ENCODE peak calls at places on chromosomes 7 and 10, in eight cellular contexts. X, D, H, S, V, E, N and R are unnamed samples.

GRCh38 chr10:110268931-110269640 is 35.6 kb downstream of the SMNDC1 start:
- DNase-seq in X (no peak), D (no peak), H (no peak), S (no peak), V (no peak), E (no peak), N (no peak), R (no peak)

GRCh38 chr10:34758447-34758996 is 56.6 kb downstream of the PARD3 start:
- DNase-seq in X (no peak), D (no peak), H (peak), S (no peak), V (no peak), E (peak), N (peak), R (peak)

GRCh38 chr10:102815790-102816549 is 21.2 kb downstream of the CYP17A1 start:
- DNase-seq in X (no peak), D (no peak), H (peak), S (no peak), V (no peak), E (no peak), N (peak), R (peak)

GRCh38 chr7:69813637-69814240 is 215.5 kb downstream of the AUTS2 start:
- DNase-seq in X (no peak), D (no peak), H (no peak), S (no peak), V (no peak), E (no peak), N (no peak), R (no peak)

GRCh38 chr10:109963439-109963838 is 40.1 kb upstream of the XPNPEP1 start:
- DNase-seq in X (no peak), D (no peak), H (peak), S (no peak), V (no peak), E (no peak), N (peak), R (no peak)

GRCh38 chr10:132078746-132079345 is 13.1 kb downstream of the JAKMIP3 start:
- DNase-seq in X (no peak), D (no peak), H (no peak), S (no peak), V (no peak), E (no peak), N (no peak), R (no peak)

GRCh38 chr10:21317902-21318301 is 207.6 kb downstream of the SKIDA1 start:
- DNase-seq in X (no peak), D (no peak), H (no peak), S (no peak), V (no peak), E (no peak), N (peak), R (peak)

GRCh38 chr10:80538481-80539185 is 931 bp downstream of the SH2D4B start:
- DNase-seq in X (no peak), D (no peak), H (no peak), S (no peak), V (no peak), E (no peak), N (no peak), R (no peak)

GRCh38 chr10:71657604-71658348 is 61.8 kb downstream of the C10orf105 start:
- DNase-seq in X (no peak), D (no peak), H (no peak), S (no peak), V (no peak), E (no peak), N (no peak), R (no peak)

GRCh38 chr7:77331938-77332695 is 84.0 kb downstream of the GSAP start:
- DNase-seq in X (peak), D (peak), H (peak), S (peak), V (peak), E (peak), N (peak), R (peak)

GRCh38 chr7:70131807-70132565 is 533.7 kb downstream of the AUTS2 start:
- DNase-seq in X (no peak), D (no peak), H (no peak), S (no peak), V (no peak), E (no peak), N (no peak), R (no peak)

GRCh38 chr10:109889867-109890266 is 33.4 kb downstream of the XPNPEP1 start:
- DNase-seq in X (no peak), D (no peak), H (peak), S (no peak), V (no peak), E (no peak), N (peak), R (peak)

GRCh38 chr10:128641998-128642397 is 515.8 kb upstream of the MKI67 start:
- DNase-seq in X (no peak), D (no peak), H (no peak), S (no peak), V (no peak), E (no peak), N (no peak), R (peak)

GRCh38 chr10:124641282-124642075 is 102.7 kb downstream of the FAM53B start:
- DNase-seq in X (peak), D (no peak), H (peak), S (peak), V (peak), E (no peak), N (peak), R (no peak)

GRCh38 chr7:47948096-47948790 is at the start of gene PKD1L1:
- DNase-seq in X (no peak), D (no peak), H (no peak), S (no peak), V (no peak), E (no peak), N (no peak), R (no peak)

GRCh38 chr7:82153776-82154175 is 289.8 kb downstream of the CACNA2D1 start:
- DNase-seq in X (no peak), D (no peak), H (no peak), S (no peak), V (no peak), E (no peak), N (no peak), R (no peak)

GRCh38 chr10:62625484-62625883 is 179.0 kb upstream of the ADO start:
- DNase-seq in X (no peak), D (no peak), H (no peak), S (no peak), V (no peak), E (no peak), N (no peak), R (no peak)

GRCh38 chr10:73247509-73248258 is 629 bp upstream of the DNAJC9 start:
- DNase-seq in X (no peak), D (no peak), H (no peak), S (no peak), V (no peak), E (no peak), N (peak), R (peak)

GRCh38 chr7:138352570-138353461 is 107.2 kb upstream of the TRIM24 start:
- DNase-seq in X (no peak), D (no peak), H (no peak), S (no peak), V (no peak), E (peak), N (peak), R (peak)

GRCh38 chr10:23196915-23197314 is 4.8 kb downstream of the PTF1A start:
- DNase-seq in X (no peak), D (no peak), H (no peak), S (no peak), V (no peak), E (no peak), N (no peak), R (no peak)

GRCh38 chr10:106711313-106711906 is 453.1 kb downstream of the SORCS1 start:
- DNase-seq in X (peak), D (peak), H (peak), S (peak), V (no peak), E (peak), N (peak), R (peak)

GRCh38 chr10:1672001-1672781 is 65.1 kb downstream of the ADARB2 start:
- DNase-seq in X (no peak), D (no peak), H (no peak), S (no peak), V (no peak), E (no peak), N (no peak), R (no peak)